ENCODE peak calls at places on chromosomes 2 and 18, in nine cellular contexts. O, T, J, B, Y, H, Z, X and E are unnamed samples. For H3K4me1, the result is how much of the 10 kb centered on the place peaks cover.

GRCh38 chr2:18272148-18272494 is 288.3 kb downstream of the RDH14 start:
- DNase-seq in O (no peak), T (no peak), J (no peak), B (no peak), Y (no peak), H (no peak), Z (no peak), X (no peak), E (no peak)

GRCh38 chr18:2994603-2995432 is 18.1 kb downstream of the LPIN2 start:
- DNase-seq in O (no peak), T (no peak), J (peak), B (no peak), Y (no peak), H (peak), Z (no peak), X (peak), E (no peak)

GRCh38 chr2:11417946-11418585 is 47.9 kb downstream of the E2F6 start:
- DNase-seq in O (no peak), T (peak), J (no peak), B (peak), Y (no peak), H (no peak), Z (no peak), X (no peak), E (no peak)

GRCh38 chr18:76654536-76654935 is 159.5 kb upstream of the ZNF516 start:
- DNase-seq in O (no peak), T (no peak), J (no peak), B (peak), Y (no peak), H (no peak), Z (no peak), X (no peak), E (no peak)

GRCh38 chr18:48886520-48887293 is 64.1 kb downstream of the SMAD7 start:
- DNase-seq in O (no peak), T (no peak), J (no peak), B (no peak), Y (no peak), H (no peak), Z (no peak), X (no peak), E (no peak)

GRCh38 chr2:49222975-49223528 is 68.7 kb upstream of the FSHR start:
- DNase-seq in O (no peak), T (no peak), J (no peak), B (no peak), Y (no peak), H (no peak), Z (no peak), X (no peak), E (no peak)

GRCh38 chr18:46067431-46068007 is 4.5 kb downstream of the PSTPIP2 start:
- DNase-seq in O (no peak), T (no peak), J (no peak), B (peak), Y (no peak), H (no peak), Z (peak), X (no peak), E (no peak)

GRCh38 chr2:99860720-99861375 is 281.5 kb downstream of the AFF3 start:
- DNase-seq in O (no peak), T (no peak), J (no peak), B (no peak), Y (no peak), H (no peak), Z (no peak), X (no peak), E (no peak)

GRCh38 chr2:132662742-132663141 is 7.3 kb downstream of the LYPD1 start:
- DNase-seq in O (no peak), T (no peak), J (no peak), B (peak), Y (no peak), H (no peak), Z (no peak), X (no peak), E (no peak)

GRCh38 chr2:48749820-48750739 is 5.4 kb downstream of the LHCGR start:
- DNase-seq in O (no peak), T (no peak), J (no peak), B (no peak), Y (no peak), H (no peak), Z (no peak), X (no peak), E (peak)

GRCh38 chr2:19217203-19217602 is 141.2 kb downstream of the OSR1 start:
- DNase-seq in O (no peak), T (no peak), J (no peak), B (peak), Y (no peak), H (no peak), Z (no peak), X (no peak), E (no peak)

GRCh38 chr2:224405841-224406370 is 4.0 kb upstream of the FAM124B start:
- DNase-seq in O (no peak), T (no peak), J (no peak), B (no peak), Y (no peak), H (no peak), Z (no peak), X (no peak), E (no peak)

GRCh38 chr2:12555012-12555645 is 161.6 kb upstream of the TRIB2 start:
- DNase-seq in O (no peak), T (no peak), J (no peak), B (peak), Y (peak), H (no peak), Z (no peak), X (no peak), E (peak)

GRCh38 chr2:53217250-53217649 is 550.4 kb upstream of the CHAC2 start:
- DNase-seq in O (no peak), T (no peak), J (no peak), B (no peak), Y (no peak), H (no peak), Z (no peak), X (no peak), E (no peak)

GRCh38 chr2:46915281-46915810 is at the start of gene MCFD2:
- DNase-seq in O (peak), T (peak), J (no peak), B (peak), Y (peak), H (peak), Z (peak), X (no peak), E (no peak)

GRCh38 chr2:237184192-237184922 is 98.7 kb downstream of the COPS8 start:
- DNase-seq in O (no peak), T (peak), J (no peak), B (peak), Y (no peak), H (no peak), Z (no peak), X (no peak), E (peak)

GRCh38 chr2:46827274-46827930 is 88.2 kb downstream of the MCFD2 start:
- DNase-seq in O (no peak), T (no peak), J (no peak), B (no peak), Y (no peak), H (no peak), Z (no peak), X (no peak), E (no peak)

GRCh38 chr2:134411279-134411827 is 157.5 kb downstream of the MGAT5 start:
- DNase-seq in O (no peak), T (no peak), J (no peak), B (no peak), Y (no peak), H (no peak), Z (no peak), X (no peak), E (no peak)

GRCh38 chr18:43587538-43588153 is 310.4 kb upstream of the SYT4 start:
- DNase-seq in O (no peak), T (no peak), J (no peak), B (peak), Y (peak), H (no peak), Z (no peak), X (no peak), E (peak)

GRCh38 chr2:161238559-161239415 is 69.4 kb upstream of the PSMD14 start:
- DNase-seq in O (peak), T (peak), J (peak), B (peak), Y (peak), H (peak), Z (peak), X (peak), E (peak)

GRCh38 chr18:49123431-49123830 is 172.7 kb upstream of the SMAD7 start:
- DNase-seq in O (no peak), T (no peak), J (no peak), B (no peak), Y (no peak), H (no peak), Z (no peak), X (no peak), E (no peak)

GRCh38 chr2:41381701-41382100 is 666.1 kb upstream of the PKDCC start:
- DNase-seq in O (no peak), T (no peak), J (no peak), B (no peak), Y (no peak), H (no peak), Z (no peak), X (no peak), E (no peak)

GRCh38 chr2:42001696-42002331 is 46.0 kb upstream of the PKDCC start:
- DNase-seq in O (no peak), T (no peak), J (no peak), B (no peak), Y (no peak), H (no peak), Z (no peak), X (no peak), E (no peak)

GRCh38 chr2:218405365-218406208 is 5.9 kb downstream of the CTDSP1 start:
- DNase-seq in O (peak), T (no peak), J (peak), B (no peak), Y (peak), H (no peak), Z (no peak), X (no peak), E (no peak)

GRCh38 chr18:44241041-44241440 is 439.6 kb upstream of the SETBP1 start:
- DNase-seq in O (no peak), T (no peak), J (no peak), B (no peak), Y (no peak), H (no peak), Z (no peak), X (no peak), E (no peak)

GRCh38 chr2:200625317-200625716 is 39.5 kb downstream of the AOX1 start:
- DNase-seq in O (no peak), T (no peak), J (no peak), B (no peak), Y (no peak), H (no peak), Z (no peak), X (no peak), E (no peak)

GRCh38 chr2:154439156-154439555 is 259.3 kb upstream of the KCNJ3 start:
- DNase-seq in O (no peak), T (no peak), J (no peak), B (no peak), Y (peak), H (no peak), Z (no peak), X (no peak), E (no peak)

GRCh38 chr2:172408143-172408766 is 19.1 kb upstream of the ITGA6 start:
- DNase-seq in O (no peak), T (no peak), J (no peak), B (no peak), Y (no peak), H (no peak), Z (peak), X (no peak), E (peak)

GRCh38 chr2:36458106-36458505 is 102.5 kb downstream of the CRIM1 start:
- DNase-seq in O (no peak), T (no peak), J (no peak), B (no peak), Y (no peak), H (no peak), Z (no peak), X (no peak), E (no peak)

GRCh38 chr18:76386886-76387285 is 108.2 kb downstream of the ZNF516 start:
- DNase-seq in O (no peak), T (no peak), J (no peak), B (no peak), Y (no peak), H (no peak), Z (no peak), X (no peak), E (no peak)

GRCh38 chr2:42095923-42096408 is 48.1 kb downstream of the PKDCC start:
- DNase-seq in O (peak), T (peak), J (peak), B (peak), Y (peak), H (peak), Z (peak), X (peak), E (no peak)

GRCh38 chr18:12598181-12598921 is 59.6 kb downstream of the SPIRE1 start:
- DNase-seq in O (no peak), T (no peak), J (no peak), B (peak), Y (no peak), H (no peak), Z (no peak), X (no peak), E (no peak)

GRCh38 chr2:238171575-238172187 is 12.9 kb downstream of the ERFE start:
- DNase-seq in O (no peak), T (no peak), J (no peak), B (peak), Y (no peak), H (no peak), Z (no peak), X (no peak), E (no peak)

GRCh38 chr2:43210125-43210466 is 16.3 kb downstream of the ZFP36L2 start:
- DNase-seq in O (no peak), T (no peak), J (no peak), B (no peak), Y (no peak), H (no peak), Z (no peak), X (no peak), E (no peak)

GRCh38 chr2:43206602-43207001 is 19.8 kb downstream of the ZFP36L2 start:
- DNase-seq in O (no peak), T (no peak), J (no peak), B (no peak), Y (no peak), H (no peak), Z (no peak), X (no peak), E (no peak)

GRCh38 chr2:43209204-43209717 is 17.1 kb downstream of the ZFP36L2 start:
- DNase-seq in O (no peak), T (no peak), J (no peak), B (no peak), Y (no peak), H (no peak), Z (no peak), X (no peak), E (no peak)

GRCh38 chr2:43210467-43211303 is 15.7 kb downstream of the ZFP36L2 start:
- DNase-seq in O (peak), T (no peak), J (no peak), B (peak), Y (peak), H (peak), Z (no peak), X (no peak), E (no peak)

DNA sequence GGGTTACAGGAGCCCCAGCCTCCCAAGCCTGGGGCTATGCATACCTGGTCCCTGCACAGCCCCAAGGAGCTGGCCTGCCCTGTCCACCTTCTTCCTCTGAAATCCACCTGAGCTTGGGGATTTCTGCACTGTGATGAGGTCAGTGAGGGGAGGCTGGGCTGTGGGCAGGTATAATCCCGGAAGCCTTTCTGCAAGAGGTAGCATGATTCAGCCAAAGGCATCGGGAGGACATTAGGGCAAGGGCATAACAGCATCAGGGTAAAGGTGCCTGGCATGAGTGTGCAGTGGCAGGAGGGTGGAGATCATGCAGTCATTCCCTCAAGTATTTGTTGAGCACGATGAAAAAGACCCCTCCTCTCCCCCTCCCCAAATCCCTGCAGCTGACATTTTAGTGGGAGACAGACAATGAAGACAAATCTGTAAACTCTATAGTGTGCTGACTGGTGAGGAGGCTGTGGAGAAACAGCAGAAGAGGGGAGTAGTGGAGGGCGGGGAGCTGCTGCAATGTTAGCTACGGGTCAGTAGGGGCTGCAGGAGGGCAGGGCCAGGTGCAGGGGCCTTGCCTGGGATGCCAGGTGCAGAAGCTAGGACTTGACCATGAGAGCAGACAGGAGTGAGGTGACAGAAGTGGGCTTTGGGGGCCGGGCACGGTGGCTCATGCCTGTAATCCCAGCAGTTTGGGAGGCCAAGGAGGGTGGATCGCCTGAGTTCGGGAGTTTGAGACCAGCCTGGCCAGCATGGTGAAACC is 18.7 kb downstream of the ZFP36L2 start:
- DNase-seq in O (no peak), T (no peak), J (no peak), B (no peak), Y (no peak), H (peak), Z (no peak), X (no peak), E (no peak)
- H3K27ac ChIP-seq in O (no peak), T (no peak), J (no peak), B (no peak), Y (no peak), H (no peak), Z (no peak), X (no peak), E (no peak)

GRCh38 chr2:112656679-112657078 is 10.9 kb downstream of the SLC20A1 start:
- DNase-seq in O (no peak), T (no peak), J (no peak), B (no peak), Y (no peak), H (no peak), Z (no peak), X (no peak), E (no peak)
- H3K4me1 ChIP-seq in O (under half), T (under half), J (under half), B (under half), Y (under half), H (under half), Z (under half), X (under half), E (under half)

GRCh38 chr2:241509408-241509784 is 1.0 kb upstream of the STK25 start:
- DNase-seq in O (no peak), T (no peak), J (no peak), B (no peak), Y (no peak), H (no peak), Z (no peak), X (no peak), E (no peak)
- H3K27ac ChIP-seq in O (no peak), T (peak), J (peak), B (no peak), Y (no peak), H (no peak), Z (no peak), X (peak), E (no peak)

GRCh38 chr2:196245746-196246145 is 74.4 kb upstream of the STK17B start:
- DNase-seq in O (no peak), T (no peak), J (no peak), B (no peak), Y (no peak), H (no peak), Z (no peak), X (no peak), E (no peak)
- H3K4me1 ChIP-seq in O (under half), T (under half), J (half or more), B (under half), Y (under half), H (under half), Z (under half), X (half or more), E (under half)

GRCh38 chr2:227499971-227500630 is 28.1 kb downstream of the AGFG1 start:
- DNase-seq in O (no peak), T (no peak), J (no peak), B (no peak), Y (no peak), H (no peak), Z (no peak), X (no peak), E (no peak)

GRCh38 chr2:227508001-227508400 is 36.0 kb downstream of the AGFG1 start:
- DNase-seq in O (no peak), T (no peak), J (no peak), B (no peak), Y (no peak), H (no peak), Z (no peak), X (no peak), E (no peak)

GRCh38 chr2:227504700-227505099 is 32.7 kb downstream of the AGFG1 start:
- DNase-seq in O (no peak), T (no peak), J (no peak), B (peak), Y (no peak), H (no peak), Z (no peak), X (no peak), E (no peak)

GRCh38 chr2:227506456-227506855 is 34.5 kb downstream of the AGFG1 start:
- DNase-seq in O (no peak), T (no peak), J (no peak), B (no peak), Y (peak), H (no peak), Z (no peak), X (no peak), E (no peak)

GRCh38 chr2:227503433-227504406 is 31.8 kb downstream of the AGFG1 start:
- DNase-seq in O (peak), T (peak), J (no peak), B (peak), Y (peak), H (peak), Z (no peak), X (no peak), E (peak)
- H3K27ac ChIP-seq in O (no peak), T (peak), J (no peak), B (no peak), Y (peak), H (peak), Z (no peak), X (no peak), E (no peak)

GRCh38 chr2:205869439-205869838 is 187.1 kb downstream of the NRP2 start:
- DNase-seq in O (no peak), T (no peak), J (no peak), B (no peak), Y (no peak), H (no peak), Z (no peak), X (no peak), E (no peak)
- H3K4me1 ChIP-seq in O (under half), T (under half), J (under half), B (under half), Y (under half), H (under half), Z (under half), X (under half), E (under half)

GRCh38 chr2:72826156-72826477 is 284 bp upstream of the EXOC6B start:
- DNase-seq in O (no peak), T (no peak), J (no peak), B (no peak), Y (no peak), H (no peak), Z (no peak), X (no peak), E (no peak)

GRCh38 chr2:72821983-72822382 is 3.9 kb downstream of the EXOC6B start:
- DNase-seq in O (no peak), T (no peak), J (no peak), B (no peak), Y (no peak), H (no peak), Z (no peak), X (no peak), E (no peak)

GRCh38 chr2:72825271-72826155 is at the start of gene EXOC6B:
- DNase-seq in O (peak), T (peak), J (peak), B (peak), Y (peak), H (peak), Z (peak), X (peak), E (peak)

GRCh38 chr2:72822794-72823193 is 3.0 kb downstream of the EXOC6B start:
- DNase-seq in O (no peak), T (no peak), J (no peak), B (no peak), Y (no peak), H (no peak), Z (no peak), X (no peak), E (peak)

GRCh38 chr2:72824224-72824842 is 1.5 kb downstream of the EXOC6B start:
- DNase-seq in O (no peak), T (no peak), J (no peak), B (peak), Y (peak), H (no peak), Z (no peak), X (no peak), E (peak)
- H3K27ac ChIP-seq in O (peak), T (no peak), J (no peak), B (no peak), Y (peak), H (no peak), Z (no peak), X (no peak), E (peak)

GRCh38 chr2:54595161-54595803 is 128.2 kb upstream of the EML6 start:
- DNase-seq in O (no peak), T (no peak), J (no peak), B (no peak), Y (no peak), H (no peak), Z (no peak), X (no peak), E (no peak)
- H3K4me1 ChIP-seq in O (half or more), T (half or more), J (half or more), B (under half), Y (under half), H (under half), Z (under half), X (half or more), E (under half)